ENCODE peak calls at places on chromosomes 12 and 14, in six cellular contexts. P is hepatocyte, A is endodermal cell, Q is A549, H is brain microvascular endothelial cell, Z is transverse colon. X is an unnamed sample.

GRCh38 chr12:9932270-9932669 is at the start of gene CLEC2A:
- DNase-seq in Z (no peak), P (no peak), H (no peak), A (no peak), Q (no peak), X (no peak)

GRCh38 chr12:42564540-42564939 is 25.0 kb downstream of the PRICKLE1 start:
- DNase-seq in P (no peak), Z (no peak), Q (no peak), H (no peak), A (no peak), X (no peak)

GRCh38 chr12:45568808-45569207 is 160.7 kb upstream of the ARID2 start:
- DNase-seq in A (no peak), Q (no peak), P (no peak), Z (no peak), H (no peak), X (no peak)

GRCh38 chr14:41505491-41505890 is 101.2 kb upstream of the LRFN5 start:
- DNase-seq in A (peak), Q (no peak), P (peak), Z (no peak), H (no peak), X (no peak)

GRCh38 chr12:12777056-12777455 is 8.4 kb upstream of the APOLD1 start:
- DNase-seq in Q (no peak), A (no peak), P (no peak), H (no peak), Z (no peak), X (no peak)

GRCh38 chr12:124375141-124375788 is 80.4 kb downstream of the RFLNA start:
- DNase-seq in A (no peak), Q (no peak), H (no peak), Z (no peak), P (no peak), X (no peak)

GRCh38 chr12:114275937-114276785 is 129.8 kb downstream of the TBX5 start:
- DNase-seq in Z (no peak), Q (no peak), A (peak), P (no peak), H (no peak), X (no peak)

GRCh38 chr12:116365114-116365513 is 87.6 kb upstream of the MED13L start:
- DNase-seq in P (no peak), H (no peak), Q (no peak), A (no peak), Z (no peak), X (no peak)

GRCh38 chr14:58822856-58823255 is 185.1 kb downstream of the DACT1 start:
- DNase-seq in Z (no peak), H (no peak), P (no peak), Q (no peak), A (no peak), X (no peak)

GRCh38 chr14:68513838-68514610 is 278.8 kb downstream of the ZFP36L1 start:
- DNase-seq in H (no peak), A (no peak), Q (no peak), Z (no peak), P (no peak), X (no peak)

DNA sequence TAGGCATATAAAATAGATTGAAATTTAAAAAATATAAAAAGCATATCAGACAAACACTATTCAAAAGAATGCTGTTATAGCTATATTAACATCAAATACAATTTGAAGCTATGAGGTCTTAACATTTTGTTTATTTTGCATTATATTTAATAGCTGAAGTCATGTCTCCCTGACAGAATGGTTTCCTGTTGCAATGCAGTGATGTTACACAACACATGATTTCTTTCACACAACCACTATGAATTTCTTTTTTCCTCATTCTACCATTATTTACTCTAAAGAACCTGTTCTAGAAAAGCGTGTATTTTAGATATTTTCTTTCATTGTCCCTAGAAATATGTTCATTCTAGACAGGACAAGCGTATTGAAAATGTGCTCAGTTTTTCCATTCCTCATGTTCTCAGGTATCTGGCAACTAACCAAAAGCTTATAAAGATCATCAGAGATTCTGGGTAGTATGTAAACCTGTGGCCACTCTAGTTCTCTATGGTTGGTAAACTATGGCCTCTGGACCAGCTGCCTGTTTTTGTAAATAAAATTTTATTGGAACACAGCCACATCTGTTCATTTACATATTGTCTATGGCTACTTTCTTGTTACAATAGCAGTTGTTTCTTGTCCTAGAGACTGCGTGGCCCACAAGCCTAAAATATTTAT is 183.8 kb downstream of the FOXA1 start:
- DNase-seq in Z (no peak), H (no peak), Q (no peak), A (no peak), P (no peak), X (no peak)
- TF ChIP-seq CTCF in Z (no peak), H (no peak), Q (no peak), A (no peak), P (no peak), X (no peak)

DNA sequence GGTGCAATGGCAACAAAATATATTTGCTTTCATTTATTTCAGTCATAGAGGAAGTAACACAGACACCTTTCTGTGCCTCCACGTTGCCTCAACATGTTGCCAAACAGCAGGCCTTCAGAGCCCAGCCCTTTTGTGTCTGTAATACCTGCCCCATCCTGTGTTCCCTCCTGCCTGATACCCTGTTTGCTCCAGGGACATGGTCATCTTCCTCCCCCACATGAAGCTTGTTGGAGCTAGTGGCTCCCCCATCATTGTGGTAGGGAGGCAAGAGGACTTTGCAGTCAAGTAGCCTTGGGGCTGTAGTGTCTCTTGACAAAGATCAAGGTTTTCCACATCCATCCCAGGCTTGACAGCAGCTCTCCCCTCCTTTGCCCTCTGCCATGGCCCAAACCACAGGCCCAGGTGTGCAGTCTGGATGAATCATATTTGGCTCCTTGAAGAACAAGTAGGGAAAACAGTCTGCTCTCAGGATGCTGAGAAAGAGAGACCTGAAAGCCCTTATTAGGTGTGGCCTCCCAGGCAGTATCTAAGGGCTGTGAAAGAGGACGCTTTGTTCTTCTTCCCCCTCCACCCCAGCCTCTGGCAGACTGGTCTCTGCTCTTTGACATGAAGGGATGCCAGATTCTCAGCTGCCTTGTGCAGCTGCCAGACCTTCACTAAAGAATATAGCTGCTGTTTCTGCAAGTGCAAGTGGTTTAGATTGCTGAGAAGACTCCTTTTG is 329.0 kb downstream of the C12orf75 start:
- DNase-seq in Q (no peak), Z (no peak), P (no peak), H (no peak), A (no peak), X (peak)
- H3K27ac ChIP-seq in Q (no peak), Z (no peak), P (no peak), H (no peak), A (no peak), X (peak)

GRCh38 chr14:52071675-52072074 is 2.8 kb upstream of the NID2 start:
- DNase-seq in Z (no peak), Q (no peak), P (no peak), H (peak), A (no peak), X (no peak)
- TF ChIP-seq CTCF in Z (no peak), Q (peak), P (peak), H (peak), A (peak), X (no peak)

GRCh38 chr14:103663506-103663905 is 34.5 kb downstream of the KLC1 start:
- DNase-seq in P (no peak), Q (no peak), Z (no peak), A (no peak), H (no peak), X (no peak)
- H3K27ac ChIP-seq in P (peak), Q (no peak), Z (peak), A (no peak), H (peak), X (peak)

GRCh38 chr12:111121840-111122239 is 201.5 kb upstream of the MYL2 start:
- DNase-seq in Q (no peak), P (no peak), A (no peak), H (no peak), Z (no peak), X (peak)
- TF ChIP-seq CTCF in Q (no peak), P (no peak), A (peak), H (no peak), Z (no peak), X (no peak)

DNA sequence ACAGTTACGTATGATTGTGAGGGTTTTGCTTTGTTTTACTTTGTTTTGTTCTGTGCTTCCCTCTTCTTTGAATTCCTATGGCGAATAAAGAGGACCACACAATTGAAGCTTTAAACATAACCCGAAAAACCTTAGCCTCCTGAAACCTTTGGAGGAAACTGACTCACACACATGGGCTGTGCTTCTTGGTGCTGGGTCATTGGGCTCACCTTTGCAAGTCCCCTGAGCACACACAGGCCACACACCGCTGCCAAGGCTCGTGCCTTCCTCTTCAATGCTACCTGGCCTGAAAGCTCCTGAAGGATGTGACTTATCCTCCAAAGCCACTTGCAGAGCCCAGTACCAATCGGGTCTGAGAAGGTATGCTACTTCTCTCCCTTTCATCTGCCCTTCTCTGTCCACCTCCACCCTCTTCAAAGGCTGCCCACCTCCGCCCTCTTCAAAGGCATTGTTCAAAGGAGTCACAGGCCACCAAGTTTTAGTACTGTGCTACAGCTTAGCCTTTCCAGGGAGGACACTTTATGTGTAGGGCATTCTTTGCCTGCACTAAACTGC is 114.6 kb downstream of the FOXN3 start:
- DNase-seq in A (no peak), H (no peak), Q (no peak), Z (no peak), P (no peak), X (no peak)
- H3K27ac ChIP-seq in A (no peak), H (no peak), Q (no peak), Z (peak), P (peak), X (no peak)

DNA sequence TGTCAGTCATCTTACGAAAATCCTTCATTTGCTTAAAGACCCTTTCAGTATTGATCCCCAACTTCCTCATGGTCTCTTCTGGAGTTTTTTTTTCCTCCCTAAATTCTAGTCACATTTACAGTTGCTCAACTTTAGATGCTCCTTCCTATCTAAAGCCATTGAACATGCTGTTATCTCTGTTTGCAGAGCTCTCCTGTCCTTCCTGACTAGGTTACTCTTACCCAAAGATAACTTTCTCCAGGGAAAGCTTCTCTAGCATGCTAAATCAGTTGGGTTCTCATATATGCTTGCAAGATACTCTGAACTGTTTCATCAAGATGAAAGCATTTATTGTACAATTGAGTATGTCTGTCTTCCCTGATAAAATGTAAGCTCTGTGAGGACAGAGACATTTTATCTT is 1.8 kb upstream of the RAB21 start:
- DNase-seq in Z (no peak), P (no peak), H (no peak), Q (no peak), A (no peak), X (no peak)
- TF ChIP-seq CTCF in Z (no peak), P (no peak), H (no peak), Q (no peak), A (no peak), X (no peak)

DNA sequence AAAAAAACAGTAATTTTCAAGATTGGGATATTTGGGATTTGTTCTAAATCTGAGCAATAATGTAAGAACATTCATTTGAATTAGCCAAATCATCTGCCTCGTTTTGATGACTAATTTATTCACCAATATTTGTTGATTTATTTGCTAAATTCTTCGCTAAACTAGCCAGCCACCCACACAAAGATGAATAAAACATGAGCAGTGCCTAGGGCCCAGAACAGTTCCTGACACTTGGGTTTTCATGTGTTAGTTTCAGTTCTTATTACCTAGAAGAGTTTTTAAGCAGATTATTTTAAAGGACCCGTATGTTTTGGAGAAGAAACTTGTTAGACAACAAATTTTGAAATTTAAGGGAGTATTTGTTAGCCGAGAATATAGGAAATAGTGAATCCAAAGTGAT is 1.5 kb downstream of the ETNK1 start:
- DNase-seq in A (no peak), P (peak), H (peak), Q (no peak), Z (no peak), X (no peak)
- H3K27ac ChIP-seq in A (peak), P (peak), H (peak), Q (peak), Z (peak), X (no peak)

DNA sequence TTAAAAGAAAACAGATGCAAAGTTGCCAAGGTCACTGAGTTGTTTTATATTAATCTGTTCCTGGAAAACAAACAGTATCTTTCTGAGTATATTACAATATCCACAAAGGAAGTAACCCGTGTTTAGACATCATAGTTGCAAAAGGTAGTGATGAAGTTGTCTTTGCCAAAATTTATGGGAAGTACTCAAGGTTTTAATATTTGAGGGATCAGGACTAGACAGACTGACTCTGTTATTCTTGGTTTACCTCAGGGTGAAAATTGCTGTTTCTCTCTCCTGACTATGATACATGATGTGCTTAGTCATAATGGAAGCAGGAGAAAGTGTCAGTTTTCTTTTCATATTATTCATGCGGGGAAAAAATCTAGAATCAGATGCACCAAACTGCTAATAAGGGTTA is 28.3 kb downstream of the TMEM233 start:
- DNase-seq in A (no peak), H (no peak), Q (no peak), P (no peak), Z (no peak), X (no peak)
- TF ChIP-seq CTCF in A (no peak), H (no peak), Q (no peak), P (no peak), Z (no peak), X (no peak)

DNA sequence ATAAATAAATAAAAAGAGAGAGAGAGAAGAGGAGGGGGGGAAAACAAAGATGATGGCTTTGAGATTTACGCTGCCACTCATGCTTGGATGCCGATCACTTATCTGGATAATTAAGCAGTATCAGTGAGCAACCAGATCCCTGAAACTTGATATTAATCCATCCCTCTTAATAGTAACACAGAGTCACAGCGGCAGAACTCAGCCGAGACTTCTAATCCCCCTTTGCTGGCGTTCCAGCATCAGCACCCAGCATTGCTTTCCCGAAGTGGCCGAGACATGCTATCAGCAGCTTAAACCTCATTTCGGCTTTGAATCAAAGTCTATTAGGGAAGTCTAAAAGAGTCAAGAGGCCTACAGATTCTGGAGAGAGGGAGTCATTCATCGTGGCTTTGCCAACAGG is 1036.1 kb downstream of the VRK1 start:
- DNase-seq in Q (no peak), Z (no peak), A (no peak), P (no peak), H (no peak), X (no peak)
- H3K27ac ChIP-seq in Q (no peak), Z (no peak), A (no peak), P (no peak), H (no peak), X (no peak)